ENCODE peak calls at places on chromosome 10, in seven cellular contexts. E is endothelial cell, I is Peyer's patch, Y is dorsolateral prefrontal cortex, G is Panc1, M is heart right ventricle, T is fibroblast of mammary gland. N is an unnamed sample.

GRCh38 chr10:16910795-16911164 is 93.6 kb upstream of the RSU1 start:
- DNase-seq in E (no peak), I (no peak), Y (no peak), G (no peak), M (no peak), T (no peak), N (no peak)

GRCh38 chr10:83459124-83459523 is 680.2 kb upstream of the GHITM start:
- DNase-seq in E (no peak), I (no peak), Y (no peak), G (no peak), M (no peak), T (no peak), N (no peak)

GRCh38 chr10:129140861-129141260 is 326.2 kb upstream of the MGMT start:
- DNase-seq in E (no peak), I (no peak), Y (no peak), G (no peak), M (no peak), T (no peak), N (no peak)

GRCh38 chr10:102452672-102453340 is 1.5 kb upstream of the C10orf95 start:
- DNase-seq in E (no peak), I (no peak), Y (no peak), G (peak), M (no peak), T (peak), N (no peak)

GRCh38 chr10:94351089-94351488 is 11.7 kb downstream of the NOC3L start:
- DNase-seq in E (no peak), I (no peak), Y (no peak), G (no peak), M (no peak), T (no peak), N (no peak)

GRCh38 chr10:89887830-89888229 is 186.4 kb downstream of the KIF20B start:
- DNase-seq in E (no peak), I (no peak), Y (no peak), G (no peak), M (no peak), T (peak), N (no peak)

GRCh38 chr10:132850246-132850645 is 64.3 kb upstream of the NKX6-2 start:
- DNase-seq in E (no peak), I (peak), Y (peak), G (no peak), M (no peak), T (no peak), N (no peak)

GRCh38 chr10:132942101-132942739 is at the start of gene CFAP46:
- DNase-seq in E (peak), I (peak), Y (peak), G (no peak), M (peak), T (peak), N (no peak)

GRCh38 chr10:53315709-53316108 is 543.1 kb upstream of the MBL2 start:
- DNase-seq in E (no peak), I (no peak), Y (no peak), G (no peak), M (no peak), T (peak), N (no peak)

DNA sequence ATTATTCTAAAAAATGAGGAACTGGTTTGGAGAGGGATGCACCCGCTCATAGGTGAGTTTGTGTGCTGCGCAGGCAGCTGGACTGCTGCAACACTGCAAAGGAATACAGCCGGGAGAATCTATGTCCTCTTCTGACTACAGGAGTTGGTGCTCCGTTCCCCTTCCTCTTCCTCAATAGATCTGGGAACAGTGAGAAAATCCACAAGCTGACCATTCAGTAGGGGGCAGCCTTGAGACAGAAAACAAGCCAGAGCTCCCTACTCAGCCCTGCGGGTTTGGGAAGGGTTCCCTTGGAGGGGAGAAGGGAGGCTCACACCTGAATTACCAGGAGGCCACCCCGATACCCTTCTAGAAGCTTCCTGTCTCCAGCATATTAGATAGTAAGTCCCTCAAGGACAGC is 87.3 kb upstream of the FOXI2 start:
- DNase-seq in E (peak), I (no peak), Y (no peak), G (no peak), M (no peak), T (peak), N (no peak)
- TF ChIP-seq CTCF in E (no peak), I (no peak), Y (no peak), G (peak), M (peak), T (peak), N (peak)

GRCh38 chr10:73867126-73867807 is 7.1 kb downstream of the CAMK2G start:
- DNase-seq in E (no peak), I (no peak), Y (peak), G (no peak), M (no peak), T (no peak), N (no peak)
- TF ChIP-seq CTCF in E (no peak), I (no peak), Y (no peak), G (no peak), M (no peak), T (no peak), N (no peak)

DNA sequence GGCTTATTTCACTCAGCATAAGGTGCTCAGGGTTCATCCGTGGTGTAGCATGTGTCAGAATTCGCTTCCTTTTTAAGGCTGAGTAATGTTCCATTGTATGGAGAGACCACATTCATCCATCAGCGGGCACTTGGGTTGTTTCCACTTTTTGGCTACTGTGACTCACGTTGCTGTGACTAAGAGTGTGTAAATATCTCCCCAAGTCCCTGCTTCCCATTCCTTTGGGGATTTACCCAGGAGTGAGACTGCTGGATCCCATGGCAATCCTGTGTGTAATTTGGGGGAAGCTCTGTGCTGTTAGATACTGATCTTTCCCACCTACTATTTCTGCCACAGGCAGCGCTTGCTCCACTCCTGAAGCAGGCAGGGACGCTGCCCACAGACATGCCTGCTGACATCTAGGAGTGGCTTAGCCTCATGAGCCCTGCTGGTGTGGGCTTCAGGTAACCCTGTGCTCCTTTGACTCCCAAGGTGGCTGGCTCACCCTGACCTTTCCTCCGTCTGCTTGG is 346.0 kb downstream of the FRMD4A start:
- DNase-seq in E (no peak), I (no peak), Y (no peak), G (peak), M (no peak), T (peak), N (no peak)
- TF ChIP-seq CTCF in E (no peak), I (no peak), Y (no peak), G (no peak), M (no peak), T (no peak), N (no peak)

GRCh38 chr10:34677591-34677990 is 137.5 kb downstream of the PARD3 start:
- DNase-seq in E (no peak), I (no peak), Y (no peak), G (no peak), M (no peak), T (no peak), N (no peak)
- TF ChIP-seq CTCF in E (no peak), I (no peak), Y (no peak), G (peak), M (no peak), T (no peak), N (peak)

GRCh38 chr10:48658889-48659269 is 25.8 kb upstream of the WDFY4 start:
- DNase-seq in E (no peak), I (no peak), Y (no peak), G (no peak), M (no peak), T (no peak), N (no peak)
- TF ChIP-seq CTCF in E (no peak), I (no peak), Y (no peak), G (no peak), M (no peak), T (no peak), N (no peak)

N was measured in D721Med.